ENCODE peak calls at places on chromosomes 5 and 9, in four cellular contexts. One of them, this sample, is unnamed.
A peak's percentile ranks its signal among the peaks of the same experiment; 100 is the strongest.

GRCh38 chr5:176183321-176184074 is 54.7 kb upstream of the SIMC1 start:
- DNase-seq in H1: no peak
- DNase-seq in HepG2: no peak
- DNase-seq in K562: no peak
- DNase-seq in this sample: no peak

GRCh38 chr5:63262191-63262981 is 683.8 kb downstream of the LRRC70 start:
- DNase-seq in H1: no peak
- DNase-seq in HepG2: no peak
- DNase-seq in K562: no peak
- DNase-seq in this sample: peak; percentile 74

GRCh38 chr9:111839981-111840380 is 45.2 kb upstream of the SHOC1 start:
- DNase-seq in H1: no peak
- DNase-seq in HepG2: no peak
- DNase-seq in K562: no peak
- DNase-seq in this sample: no peak

GRCh38 chr5:137487600-137487999 is 11.5 kb downstream of the SPOCK1 start:
- DNase-seq in H1: no peak
- DNase-seq in HepG2: no peak
- DNase-seq in K562: no peak
- DNase-seq in this sample: peak; percentile 87

GRCh38 chr5:160348080-160348479 is 22.3 kb downstream of the C1QTNF2 start:
- DNase-seq in H1: no peak
- DNase-seq in HepG2: no peak
- DNase-seq in K562: peak; percentile 55
- DNase-seq in this sample: no peak

GRCh38 chr9:119216891-119217290 is 152.3 kb downstream of the BRINP1 start:
- DNase-seq in H1: no peak
- DNase-seq in HepG2: no peak
- DNase-seq in K562: no peak
- DNase-seq in this sample: no peak

GRCh38 chr9:70639853-70640814 is 225.7 kb upstream of the KLF9 start:
- DNase-seq in H1: no peak
- DNase-seq in HepG2: peak; percentile 6
- DNase-seq in K562: peak; percentile 12
- DNase-seq in this sample: peak; percentile 62

GRCh38 chr5:62260510-62260909 is 45.5 kb upstream of the KIF2A start:
- DNase-seq in H1: no peak
- DNase-seq in HepG2: no peak
- DNase-seq in K562: no peak
- DNase-seq in this sample: no peak

GRCh38 chr5:64688965-64689364 is 1.3 kb upstream of the SHISAL2B start:
- DNase-seq in H1: no peak
- DNase-seq in HepG2: no peak
- DNase-seq in K562: no peak
- DNase-seq in this sample: no peak

GRCh38 chr5:87169300-87169991 is 98.2 kb upstream of the RASA1 start:
- DNase-seq in H1: no peak
- DNase-seq in HepG2: no peak
- DNase-seq in K562: no peak
- DNase-seq in this sample: peak; percentile 4

GRCh38 chr5:143002459-143003327 is 232.5 kb downstream of the ARHGAP26 start:
- DNase-seq in H1: no peak
- DNase-seq in HepG2: no peak
- DNase-seq in K562: peak; percentile 45
- DNase-seq in this sample: peak; percentile 97

GRCh38 chr9:111000202-111000601 is 38.1 kb downstream of the LPAR1 start:
- DNase-seq in H1: no peak
- DNase-seq in HepG2: no peak
- DNase-seq in K562: no peak
- DNase-seq in this sample: no peak

GRCh38 chr9:113274474-113275146 is 762 bp downstream of the CDC26 start:
- DNase-seq in H1: no peak
- DNase-seq in HepG2: peak; percentile 69
- DNase-seq in K562: peak; percentile 68
- DNase-seq in this sample: peak; percentile 66

GRCh38 chr9:134352247-134352933 is 26.1 kb downstream of the RXRA start:
- DNase-seq in H1: no peak
- DNase-seq in HepG2: no peak
- DNase-seq in K562: no peak
- DNase-seq in this sample: no peak

GRCh38 chr5:6711409-6712135 is 1.7 kb upstream of the TENT4A start:
- DNase-seq in H1: no peak
- DNase-seq in HepG2: no peak
- DNase-seq in K562: no peak
- DNase-seq in this sample: no peak

GRCh38 chr5:6713274-6714181 is at the start of gene TENT4A:
- DNase-seq in H1: peak; percentile 55
- DNase-seq in HepG2: no peak
- DNase-seq in K562: peak; percentile 99
- DNase-seq in this sample: no peak

GRCh38 chr5:6710551-6711318 is 2.5 kb upstream of the TENT4A start:
- DNase-seq in H1: no peak
- DNase-seq in HepG2: no peak
- DNase-seq in K562: no peak
- DNase-seq in this sample: no peak

GRCh38 chr5:6712582-6713273 is 504 bp upstream of the TENT4A start:
- DNase-seq in H1: peak; percentile 96
- DNase-seq in HepG2: peak; percentile 92
- DNase-seq in K562: peak; percentile 93
- DNase-seq in this sample: peak; percentile 98

GRCh38 chr5:6712136-6712581 is 1.1 kb upstream of the TENT4A start:
- DNase-seq in H1: peak; percentile 71
- DNase-seq in HepG2: peak; percentile 52
- DNase-seq in K562: peak; percentile 53
- DNase-seq in this sample: peak; percentile 60
- TF ChIP-seq POLR2AphosphoS5 in H1: peak; percentile 32
- TF ChIP-seq POLR2AphosphoS5 in HepG2: no peak
- TF ChIP-seq POLR2AphosphoS5 in K562: no peak
- TF ChIP-seq POLR2AphosphoS5 in this sample: no peak

GRCh38 chr9:31541626-31542025 is 842.8 kb upstream of the ACO1 start:
- DNase-seq in H1: no peak
- DNase-seq in HepG2: no peak
- DNase-seq in K562: no peak
- DNase-seq in this sample: no peak
- TF ChIP-seq JUN in H1: no peak
- TF ChIP-seq JUN in HepG2: no peak
- TF ChIP-seq JUN in K562: no peak
- TF ChIP-seq JUN in this sample: no peak

GRCh38 chr9:94017939-94018531 is 62.9 kb upstream of the BARX1 start:
- DNase-seq in H1: no peak
- DNase-seq in HepG2: no peak
- DNase-seq in K562: no peak
- DNase-seq in this sample: no peak

GRCh38 chr9:94011134-94011533 is 56.0 kb upstream of the BARX1 start:
- DNase-seq in H1: no peak
- DNase-seq in HepG2: no peak
- DNase-seq in K562: no peak
- DNase-seq in this sample: no peak

GRCh38 chr9:94016744-94017143 is 61.6 kb upstream of the BARX1 start:
- DNase-seq in H1: no peak
- DNase-seq in HepG2: no peak
- DNase-seq in K562: no peak
- DNase-seq in this sample: no peak

GRCh38 chr9:94014845-94015244 is 59.7 kb upstream of the BARX1 start:
- DNase-seq in H1: no peak
- DNase-seq in HepG2: no peak
- DNase-seq in K562: no peak
- DNase-seq in this sample: no peak

GRCh38 chr9:94014066-94014654 is 59.0 kb upstream of the BARX1 start:
- DNase-seq in H1: no peak
- DNase-seq in HepG2: peak; percentile 41
- DNase-seq in K562: peak; percentile 50
- DNase-seq in this sample: peak; percentile 35
- TF ChIP-seq POLR2AphosphoS5 in H1: no peak
- TF ChIP-seq POLR2AphosphoS5 in HepG2: no peak
- TF ChIP-seq POLR2AphosphoS5 in K562: no peak
- TF ChIP-seq POLR2AphosphoS5 in this sample: no peak

GRCh38 chr9:23638011-23638410 is 188.0 kb downstream of the ELAVL2 start:
- DNase-seq in H1: no peak
- DNase-seq in HepG2: no peak
- DNase-seq in K562: no peak
- DNase-seq in this sample: no peak
- TF ChIP-seq JUN in H1: no peak
- TF ChIP-seq JUN in HepG2: no peak
- TF ChIP-seq JUN in K562: no peak
- TF ChIP-seq JUN in this sample: no peak

This sample was measured in endothelial cell of umbilical vein.